ENCODE peak calls at places on chromosomes 13 and 19, in four cellular contexts. M is upper lobe of right lung, B is T-helper 17 cell, V is HFFc6. O is an unnamed sample.

GRCh38 chr13:63731896-63732295 is 2316.2 kb upstream of the PCDH20 start:
- DNase-seq in M (no peak), B (no peak), V (no peak), O (no peak)

GRCh38 chr19:29104605-29105241 is 108.2 kb downstream of the UQCRFS1 start:
- DNase-seq in M (no peak), B (no peak), V (no peak), O (no peak)

GRCh38 chr19:39499082-39499642 is 415 bp downstream of the DLL3 start:
- DNase-seq in M (no peak), B (no peak), V (no peak), O (peak)

GRCh38 chr19:45515081-45515624 is 7.9 kb downstream of the VASP start:
- DNase-seq in M (peak), B (no peak), V (no peak), O (no peak)

GRCh38 chr13:27774169-27774568 is 18.1 kb upstream of the GSX1 start:
- DNase-seq in M (no peak), B (no peak), V (no peak), O (no peak)

GRCh38 chr19:40592170-40592569 is 9.0 kb upstream of the LTBP4 start:
- DNase-seq in M (no peak), B (no peak), V (peak), O (peak)

GRCh38 chr13:24629320-24629719 is 50.9 kb upstream of the ATP12A start:
- DNase-seq in M (no peak), B (no peak), V (no peak), O (no peak)

GRCh38 chr13:113814435-113814821 is 49.4 kb downstream of the GAS6 start:
- DNase-seq in M (peak), B (no peak), V (peak), O (no peak)

GRCh38 chr13:21031594-21031993 is 29.8 kb downstream of the LATS2 start:
- DNase-seq in M (no peak), B (no peak), V (no peak), O (no peak)

GRCh38 chr13:79541426-79542049 is 60.6 kb downstream of the NDFIP2 start:
- DNase-seq in M (no peak), B (no peak), V (peak), O (peak)

GRCh38 chr13:65582160-65582559 is 1648.0 kb downstream of the PCDH9 start:
- DNase-seq in M (no peak), B (no peak), V (no peak), O (no peak)

GRCh38 chr13:94419304-94419943 is 60.1 kb downstream of the DCT start:
- DNase-seq in M (no peak), B (no peak), V (peak), O (no peak)

GRCh38 chr13:23534090-23534489 is 36.1 kb upstream of the TNFRSF19 start:
- DNase-seq in M (no peak), B (no peak), V (no peak), O (no peak)

GRCh38 chr19:10471909-10472308 is 31.2 kb downstream of the KEAP1 start:
- DNase-seq in M (no peak), B (no peak), V (peak), O (peak)

O was measured in NCI-H2171 treated with DMSO at 0.1 percent for 48 hours.